ENCODE peak calls at places on chromosomes 5 and 9, in nine cellular contexts. X, C, S, F, J, P, N, Y and Q are unnamed samples.

GRCh38 chr9:21564186-21564585 is 82.1 kb upstream of the IFNE start:
- DNase-seq in J (no peak), P (no peak), Y (no peak), N (no peak), X (no peak), C (no peak), F (no peak), S (no peak), Q (no peak)

GRCh38 chr5:138819065-138819464 is 56.1 kb downstream of the LRRTM2 start:
- DNase-seq in Y (no peak), X (no peak), N (peak; percentile 6), F (no peak), J (no peak), S (no peak), C (no peak), P (no peak), Q (no peak)

GRCh38 chr5:176405656-176406435 is 10.5 kb downstream of the CLTB start:
- DNase-seq in P (no peak), Y (no peak), S (peak; percentile 54), F (no peak), J (no peak), C (no peak), X (no peak), N (peak; percentile 61), Q (no peak)

GRCh38 chr9:105006514-105006913 is 78.6 kb upstream of the ABCA1 start:
- DNase-seq in F (no peak), Y (no peak), P (no peak), J (no peak), S (no peak), N (no peak), C (no peak), X (no peak), Q (no peak)

GRCh38 chr5:76393035-76393680 is 9.9 kb upstream of the IQGAP2 start:
- DNase-seq in N (no peak), X (no peak), J (no peak), S (no peak), P (peak; percentile 19), F (no peak), C (no peak), Y (no peak), Q (no peak)

GRCh38 chr9:110900917-110901316 is 137.4 kb downstream of the LPAR1 start:
- DNase-seq in N (no peak), S (no peak), J (no peak), P (no peak), X (no peak), C (no peak), Y (no peak), F (no peak), Q (no peak)

GRCh38 chr9:108854094-108854493 is 1.7 kb downstream of the ACTL7B start:
- DNase-seq in J (no peak), Y (no peak), P (no peak), C (no peak), X (no peak), N (no peak), F (no peak), S (peak; percentile 21), Q (no peak)

GRCh38 chr5:103617090-103617489 is 54.5 kb upstream of the NUDT12 start:
- DNase-seq in C (no peak), X (no peak), N (no peak), Y (no peak), F (no peak), S (no peak), J (no peak), P (no peak), Q (no peak)

GRCh38 chr9:137044502-137045177 is 1.3 kb downstream of the NPDC1 start:
- DNase-seq in C (no peak), X (no peak), S (no peak), P (no peak), N (no peak), Y (no peak), J (no peak), F (no peak), Q (no peak)

GRCh38 chr5:54229041-54229780 is 81.2 kb downstream of the ARL15 start:
- DNase-seq in C (no peak), Y (peak; percentile 65), P (peak; percentile 63), S (peak; percentile 83), N (peak; percentile 75), J (peak; percentile 52), F (peak; percentile 67), X (peak; percentile 46), Q (peak; percentile 50)

GRCh38 chr5:54234304-54234938 is 76.0 kb downstream of the ARL15 start:
- DNase-seq in P (no peak), S (no peak), Y (no peak), C (no peak), F (peak; percentile 57), N (peak; percentile 33), X (peak; percentile 8), J (peak; percentile 35), Q (no peak)
- TF ChIP-seq CTCF in P (peak; percentile 48), S (no peak), Y (no peak), C (peak; percentile 61), F (peak; percentile 45), N (peak; percentile 70), X (peak; percentile 53), J (no peak), Q (peak; percentile 67)

GRCh38 chr9:133375724-133376654 is at the start of the genes STKLD1 and SURF4:
- DNase-seq in P (peak; percentile 90), J (peak; percentile 100), Y (peak; percentile 93), S (peak; percentile 96), F (peak; percentile 98), X (peak; percentile 96), N (peak; percentile 99), C (peak; percentile 86), Q (peak; percentile 92)

GRCh38 chr9:133377721-133378216 is 1.6 kb downstream of the STKLD1 start:
- DNase-seq in N (no peak), C (no peak), J (no peak), Y (no peak), F (no peak), S (no peak), X (peak; percentile 30), P (no peak), Q (no peak)

GRCh38 chr9:133374612-133375115 is 1.2 kb downstream of the SURF4 start:
- DNase-seq in N (no peak), P (no peak), S (no peak), C (no peak), X (peak; percentile 30), J (no peak), F (no peak), Y (no peak), Q (no peak)

GRCh38 chr9:133372144-133372543 is 3.7 kb downstream of the SURF4 start:
- DNase-seq in F (no peak), X (no peak), J (no peak), P (no peak), N (no peak), S (no peak), Y (no peak), C (no peak), Q (no peak)

DNA sequence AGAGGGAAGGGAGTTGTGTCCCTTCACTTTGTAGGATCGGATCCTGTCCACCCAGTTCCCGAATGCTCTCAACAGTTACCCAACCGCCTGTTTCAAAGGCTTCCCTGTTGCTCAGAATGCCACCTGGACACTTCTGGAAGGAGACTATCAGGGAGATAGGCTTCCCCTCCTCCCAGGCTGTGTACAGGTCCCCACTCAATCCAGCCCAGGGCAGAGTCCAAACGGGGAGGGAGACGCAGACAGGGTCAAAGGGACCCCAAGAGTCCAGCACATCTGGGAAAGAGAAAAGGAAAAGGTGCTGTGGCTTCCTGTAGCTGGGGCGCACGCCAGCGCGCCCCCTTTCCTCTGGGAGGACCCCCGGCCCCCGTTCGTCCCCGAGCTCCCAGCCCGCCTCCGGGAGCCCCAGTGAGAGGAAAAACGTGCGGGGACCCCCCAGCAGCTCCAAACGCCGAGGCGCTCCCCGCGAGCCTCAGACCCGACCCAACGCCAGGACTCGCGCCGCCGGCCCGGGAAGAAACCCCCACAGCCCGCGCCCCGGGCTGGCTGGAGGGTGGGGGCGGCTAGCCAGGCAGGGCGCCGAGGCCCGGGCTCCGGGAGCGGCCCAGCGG is 640 bp downstream of the SURF4 start:
- DNase-seq in Y (no peak), J (peak; percentile 61), X (peak; percentile 52), N (peak; percentile 49), S (peak; percentile 35), P (no peak), C (no peak), F (peak; percentile 41), Q (peak; percentile 27)
- TF ChIP-seq CTCF in Y (no peak), J (no peak), X (no peak), N (peak; percentile 37), S (no peak), P (no peak), C (peak; percentile 20), F (no peak), Q (peak; percentile 20)

GRCh38 chr5:67106626-67107342 is 89.8 kb downstream of the CD180 start:
- DNase-seq in F (no peak), Y (no peak), S (no peak), X (no peak), C (no peak), N (no peak), P (no peak), J (no peak), Q (no peak)
- TF ChIP-seq CTCF in F (no peak), Y (no peak), S (no peak), X (no peak), C (no peak), N (no peak), P (no peak), J (no peak), Q (no peak)

GRCh38 chr9:133361507-133362092 is 5.2 kb downstream of the SURF2 start:
- DNase-seq in P (no peak), F (no peak), J (no peak), Y (no peak), C (no peak), X (no peak), S (no peak), N (no peak), Q (no peak)

GRCh38 chr9:133360400-133361393 is 4.3 kb downstream of the SURF2 start:
- DNase-seq in F (no peak), P (no peak), Y (no peak), C (no peak), S (no peak), J (no peak), X (no peak), N (no peak), Q (no peak)

GRCh38 chr9:133362359-133363044 is 6.2 kb downstream of the SURF2 start:
- DNase-seq in J (no peak), F (no peak), S (no peak), N (no peak), P (no peak), Y (no peak), X (no peak), C (no peak), Q (no peak)

GRCh38 chr9:133357656-133358055 is 1.3 kb downstream of the SURF2 start:
- DNase-seq in N (no peak), F (no peak), Y (no peak), C (no peak), P (no peak), S (no peak), J (no peak), X (no peak), Q (no peak)

DNA sequence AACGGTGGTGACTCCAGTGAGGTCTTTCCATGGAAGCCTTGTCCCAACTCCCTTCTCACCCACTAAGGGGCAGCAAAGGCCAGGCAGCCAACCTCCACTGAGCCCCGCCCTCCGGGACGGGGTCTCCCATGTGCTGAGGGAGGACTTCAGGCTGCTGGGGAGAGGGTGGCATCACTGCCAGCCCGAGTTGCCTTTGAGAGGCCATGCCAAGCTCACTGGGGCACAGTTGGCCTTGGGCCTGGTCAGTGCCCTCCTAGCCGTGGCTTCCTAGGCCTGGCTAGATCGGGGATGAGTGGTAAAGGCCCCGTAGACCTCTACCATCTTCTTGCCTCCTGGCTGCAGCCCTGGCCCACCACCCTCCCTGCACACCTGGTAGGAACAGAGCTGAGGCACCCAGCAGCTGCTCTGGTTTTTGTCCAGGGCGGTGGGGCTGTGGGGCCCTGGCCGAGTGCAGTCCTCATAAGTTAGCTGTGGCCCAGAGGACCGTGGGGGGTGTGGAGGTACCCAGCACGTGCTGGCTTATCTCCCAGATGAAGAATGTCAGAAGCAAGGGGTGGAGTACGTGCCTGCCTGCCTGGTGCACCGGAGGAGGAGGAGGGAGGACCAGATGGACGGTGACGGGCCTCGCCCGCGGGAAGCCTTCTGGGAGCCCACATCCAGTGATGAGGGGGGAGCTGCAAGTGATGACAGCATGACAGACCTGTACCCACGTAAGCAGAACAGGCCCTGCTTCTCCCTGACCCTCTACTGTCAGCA is 3.2 kb downstream of the SURF2 start:
- DNase-seq in X (no peak), F (no peak), J (no peak), C (no peak), S (peak; percentile 56), N (peak; percentile 66), P (no peak), Y (no peak), Q (no peak)
- TF ChIP-seq CTCF in X (peak; percentile 35), F (no peak), J (no peak), C (peak; percentile 5), S (no peak), N (peak; percentile 52), P (no peak), Y (no peak), Q (peak; percentile 44)